ENCODE peak calls at places on chromosome X, in five cellular contexts. Z is spleen, E is HL-60, P is stomach, T is HepG2. R is an unnamed sample.

GRCh38 chrX:17374619-17375360 is at the start of gene NHS:
- DNase-seq in T (no peak), Z (peak), E (no peak), P (peak), R (peak)

GRCh38 chrX:72019487-72019886 is 108.8 kb downstream of the NHSL2 start:
- DNase-seq in E (no peak), P (no peak), T (no peak), Z (no peak), R (no peak)

GRCh38 chrX:51144828-51145442 is 187.7 kb upstream of the NUDT10 start:
- DNase-seq in P (no peak), Z (no peak), T (peak), E (no peak), R (peak)

GRCh38 chrX:151737494-151737893 is 2.9 kb downstream of the CNGA2 start:
- DNase-seq in P (no peak), E (no peak), Z (peak), T (no peak), R (no peak)

GRCh38 chrX:140090800-140091275 is 125.5 kb upstream of the CXorf66 start:
- DNase-seq in Z (no peak), E (no peak), P (no peak), T (no peak), R (no peak)

GRCh38 chrX:8845060-8845459 is 43.9 kb upstream of the FAM9A start:
- DNase-seq in Z (no peak), P (no peak), T (no peak), E (no peak), R (peak)

GRCh38 chrX:67353651-67354370 is 190.0 kb upstream of the AR start:
- DNase-seq in T (no peak), P (no peak), E (no peak), Z (no peak), R (no peak)

GRCh38 chrX:39815621-39816020 is 282.1 kb downstream of the BCOR start:
- DNase-seq in P (no peak), Z (no peak), T (no peak), E (peak), R (peak)

GRCh38 chrX:12973561-12974216 is 1.2 kb upstream of the TMSB4X start:
- DNase-seq in P (peak), T (no peak), Z (peak), E (no peak), R (no peak)

GRCh38 chrX:119240356-119240755 is 4.3 kb downstream of the PGRMC1 start:
- DNase-seq in Z (no peak), P (no peak), T (no peak), E (no peak), R (no peak)

GRCh38 chrX:122094611-122095010 is 1047.2 kb downstream of the GLUD2 start:
- DNase-seq in T (no peak), E (no peak), P (no peak), Z (no peak), R (no peak)

GRCh38 chrX:8084023-8084422 is 87.0 kb downstream of the VCX2 start:
- DNase-seq in E (no peak), T (no peak), Z (no peak), P (no peak), R (no peak)

GRCh38 chrX:13761606-13762005 is 27.1 kb downstream of the OFD1 start:
- DNase-seq in P (no peak), Z (no peak), T (no peak), E (no peak), R (peak)

GRCh38 chrX:51891821-51892551 is 1.4 kb upstream of the MAGED1 start:
- DNase-seq in E (peak), T (no peak), P (no peak), Z (no peak), R (peak)

GRCh38 chrX:130909469-130910136 is 6.6 kb upstream of the ENOX2 start:
- DNase-seq in T (no peak), E (no peak), Z (no peak), P (no peak), R (no peak)

GRCh38 chrX:13128104-13128503 is 83.7 kb upstream of the FAM9C start:
- DNase-seq in T (no peak), Z (no peak), E (no peak), P (no peak), R (no peak)

GRCh38 chrX:106987488-106987887 is 12.5 kb downstream of the MORC4 start:
- DNase-seq in T (no peak), Z (no peak), P (no peak), E (no peak), R (no peak)

GRCh38 chrX:71953946-71954345 is 43.3 kb downstream of the NHSL2 start:
- DNase-seq in Z (no peak), P (no peak), E (no peak), T (no peak), R (no peak)

GRCh38 chrX:40107291-40108083 is 9.7 kb upstream of the BCOR start:
- DNase-seq in P (peak), E (no peak), Z (peak), T (no peak), R (peak)

GRCh38 chrX:24860140-24860539 is 155.6 kb downstream of the ARX start:
- DNase-seq in T (no peak), E (no peak), Z (no peak), P (no peak), R (no peak)

GRCh38 chrX:53316121-53316859 is 34.9 kb upstream of the IQSEC2 start:
- DNase-seq in P (no peak), E (no peak), Z (no peak), T (no peak), R (no peak)

GRCh38 chrX:103517246-103517645 is 2.0 kb downstream of the RAB40A start:
- DNase-seq in Z (no peak), P (no peak), T (no peak), E (no peak), R (no peak)

GRCh38 chrX:39957816-39958561 is 139.8 kb downstream of the BCOR start:
- DNase-seq in Z (no peak), E (no peak), P (no peak), T (no peak), R (no peak)

GRCh38 chrX:19731307-19731706 is 156.1 kb downstream of the SH3KBP1 start:
- DNase-seq in E (no peak), T (no peak), P (no peak), Z (no peak), R (no peak)

GRCh38 chrX:33339219-33339618 is 127.9 kb upstream of the DMD start:
- DNase-seq in Z (no peak), P (no peak), T (no peak), E (no peak), R (peak)

GRCh38 chrX:16722481-16722880 is 3.1 kb downstream of the SYAP1 start:
- DNase-seq in Z (no peak), T (no peak), P (no peak), E (no peak), R (no peak)

GRCh38 chrX:148878371-148878770 is 378.0 kb downstream of the AFF2 start:
- DNase-seq in Z (no peak), T (no peak), P (no peak), E (no peak), R (no peak)

GRCh38 chrX:24026403-24026801 is 584 bp downstream of the KLHL15 start:
- DNase-seq in P (no peak), T (no peak), E (no peak), Z (no peak), R (peak)

GRCh38 chrX:79413009-79413408 is 45.9 kb upstream of the ITM2A start:
- DNase-seq in E (no peak), Z (no peak), T (peak), P (no peak), R (peak)

GRCh38 chrX:134925551-134925950 is 65.2 kb upstream of the SMIM10 start:
- DNase-seq in T (no peak), Z (no peak), E (no peak), P (no peak), R (no peak)

GRCh38 chrX:357693-358471 is 28.8 kb downstream of the PPP2R3B start:
- DNase-seq in E (no peak), P (no peak), Z (peak), T (no peak), R (no peak)

GRCh38 chrX:154352466-154352865 is 22.0 kb downstream of the FLNA start:
- DNase-seq in T (no peak), Z (no peak), P (no peak), E (peak), R (no peak)
- TF ChIP-seq POLR2AphosphoS5 in T (no peak), Z (no peak), P (no peak), E (no peak), R (no peak)

DNA sequence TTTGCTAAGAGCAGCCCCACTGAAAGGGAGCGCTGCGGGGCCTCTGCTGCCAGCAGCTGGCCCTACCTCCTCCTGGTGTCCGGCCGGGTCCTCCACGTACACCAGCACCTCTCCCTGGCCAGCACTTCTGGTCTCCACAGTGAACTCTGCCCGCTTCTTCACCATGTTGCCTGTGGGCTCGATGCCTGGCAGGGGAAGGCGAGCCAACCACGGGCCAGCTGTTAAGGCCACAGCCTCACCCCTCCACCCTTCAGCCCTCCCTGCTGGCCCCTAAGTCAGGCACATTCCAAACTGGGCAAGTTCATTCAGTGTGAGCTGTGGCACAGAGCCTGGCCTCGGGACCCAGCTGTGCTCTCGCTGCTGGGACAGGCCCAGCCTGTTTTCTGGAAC is 7.8 kb downstream of the FLNA start:
- DNase-seq in Z (no peak), T (no peak), P (no peak), E (no peak), R (no peak)
- TF ChIP-seq POLR2AphosphoS5 in Z (no peak), T (no peak), P (no peak), E (no peak), R (no peak)

DNA sequence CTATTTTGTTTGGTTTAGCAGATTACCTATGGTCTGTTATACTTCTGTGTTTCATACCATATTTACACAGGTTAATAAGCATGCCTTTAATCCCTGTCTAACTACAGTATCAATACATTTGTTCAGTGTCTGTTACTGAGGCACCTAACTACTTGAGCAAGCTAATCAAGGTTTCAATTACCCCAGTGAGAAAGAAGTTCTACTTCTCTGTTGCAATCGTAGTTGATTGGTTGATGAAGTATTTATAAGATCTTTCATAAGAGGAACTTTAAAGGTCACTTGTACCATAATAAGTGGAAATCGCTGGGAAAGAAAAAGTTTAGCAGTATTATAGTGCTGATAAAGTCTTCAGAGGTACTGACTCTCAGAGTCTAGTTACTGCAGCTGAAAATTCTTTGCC is 490.6 kb downstream of the RPA4 start:
- DNase-seq in P (no peak), Z (no peak), E (no peak), T (no peak), R (no peak)
- TF ChIP-seq POLR2AphosphoS5 in P (no peak), Z (no peak), E (no peak), T (no peak), R (no peak)

GRCh38 chrX:132413459-132413858 is 75.4 kb downstream of the MBNL3 start:
- DNase-seq in P (no peak), T (peak), E (no peak), Z (no peak), R (peak)

GRCh38 chrX:132411310-132411977 is 77.4 kb downstream of the MBNL3 start:
- DNase-seq in Z (no peak), E (no peak), P (no peak), T (peak), R (no peak)

GRCh38 chrX:132412208-132412607 is 76.6 kb downstream of the MBNL3 start:
- DNase-seq in E (no peak), P (no peak), Z (no peak), T (peak), R (peak)

GRCh38 chrX:132407704-132408103 is 81.1 kb downstream of the MBNL3 start:
- DNase-seq in T (no peak), P (no peak), E (no peak), Z (no peak), R (no peak)

GRCh38 chrX:132409780-132410556 is 78.9 kb downstream of the MBNL3 start:
- DNase-seq in E (no peak), Z (no peak), P (no peak), T (no peak), R (peak)
- TF ChIP-seq POLR2AphosphoS5 in E (no peak), Z (no peak), P (no peak), T (no peak), R (no peak)

GRCh38 chrX:54439967-54440871 is at the start of gene TSR2:
- DNase-seq in Z (peak), P (peak), E (peak), T (peak), R (peak)
- TF ChIP-seq POLR2AphosphoS5 in Z (peak), P (peak), E (peak), T (peak), R (peak)

GRCh38 chrX:43822015-43822414 is 60.2 kb downstream of the MAOB start:
- DNase-seq in T (no peak), E (no peak), Z (no peak), P (no peak), R (no peak)
- TF ChIP-seq POLR2AphosphoS5 in T (no peak), E (no peak), Z (no peak), P (no peak), R (no peak)

GRCh38 chrX:129544780-129545179 is 4.7 kb downstream of the OCRL start:
- DNase-seq in E (no peak), Z (no peak), P (no peak), T (no peak), R (no peak)
- TF ChIP-seq POLR2AphosphoS5 in E (no peak), Z (no peak), P (no peak), T (no peak), R (no peak)

R was measured in GM23338.